ENCODE peak calls at places on chromosome 19, in five cellular contexts. Q is tibial nerve, H is transverse colon, J is lower lobe of right lung, G is BE2C. R is an unnamed sample.

GRCh38 chr19:15303105-15303780 is 29.1 kb downstream of the BRD4 start:
- DNase-seq in Q (no peak), G (no peak), H (no peak), J (no peak), R (no peak)

GRCh38 chr19:17404621-17405249 is 695 bp downstream of the BST2 start:
- DNase-seq in J (no peak), H (no peak), G (no peak), Q (no peak), R (no peak)

GRCh38 chr19:46202426-46202825 is 27.1 kb upstream of the IGFL1 start:
- DNase-seq in J (no peak), H (no peak), Q (no peak), G (no peak), R (no peak)

GRCh38 chr19:15672580-15673175 is at the start of gene CYP4F12:
- DNase-seq in Q (peak; percentile 80), J (peak; percentile 79), G (peak; percentile 27), H (peak; percentile 96), R (peak; percentile 92)

GRCh38 chr19:35330475-35330874 is 1.5 kb downstream of the CD22 start:
- DNase-seq in Q (no peak), G (no peak), H (peak; percentile 26), J (no peak), R (no peak)

GRCh38 chr19:45202637-45203036 is 24.1 kb downstream of the BLOC1S3 start:
- DNase-seq in H (no peak), Q (no peak), G (no peak), J (no peak), R (no peak)

GRCh38 chr19:54333586-54334298 is 5.2 kb downstream of the LILRA4 start:
- DNase-seq in G (no peak), J (no peak), H (no peak), Q (no peak), R (no peak)

GRCh38 chr19:29400917-29401711 is 124.7 kb upstream of the VSTM2B start:
- DNase-seq in H (no peak), J (no peak), G (no peak), Q (no peak), R (peak; percentile 35)

GRCh38 chr19:8641908-8642547 is 11.6 kb downstream of the NFILZ start:
- DNase-seq in J (no peak), H (no peak), Q (no peak), G (no peak), R (no peak)

GRCh38 chr19:15249912-15250634 is 17.8 kb upstream of the EPHX3 start:
- DNase-seq in J (no peak), G (no peak), Q (no peak), H (no peak), R (peak; percentile 82)

GRCh38 chr19:9945319-9945966 is 9.1 kb upstream of the OLFM2 start:
- DNase-seq in Q (peak; percentile 78), J (peak; percentile 52), G (peak; percentile 24), H (peak; percentile 73), R (peak; percentile 96)

GRCh38 chr19:10004617-10005016 is 5.7 kb downstream of the COL5A3 start:
- DNase-seq in G (no peak), J (no peak), Q (no peak), H (no peak), R (no peak)

GRCh38 chr19:47615714-47616113 is 6.8 kb downstream of the BICRA start:
- DNase-seq in Q (no peak), G (no peak), H (no peak), J (no peak), R (no peak)
- H3K4me1 ChIP-seq in Q (no peaks in the 10 kb centered on the region), G (no peaks in the 10 kb centered on the region), H (peaks cover 27% of the 10 kb centered on the region), J (peaks cover 47% of the 10 kb centered on the region), R (peaks cover 7% of the 10 kb centered on the region)

GRCh38 chr19:38900220-38900629 is 456 bp downstream of the NFKBIB start:
- DNase-seq in H (no peak), Q (no peak), J (no peak), G (no peak), R (no peak)
- H3K4me1 ChIP-seq in H (peaks cover 15% of the 10 kb centered on the region), Q (no peaks in the 10 kb centered on the region), J (peaks cover 26% of the 10 kb centered on the region), G (peaks cover 4% of the 10 kb centered on the region), R (peaks cover 3% of the 10 kb centered on the region)

GRCh38 chr19:1182727-1183126 is 8.7 kb upstream of the SBNO2 start:
- DNase-seq in Q (no peak), G (no peak), J (no peak), H (no peak), R (no peak)
- H3K4me1 ChIP-seq in Q (no peaks in the 10 kb centered on the region), G (no peaks in the 10 kb centered on the region), J (peaks cover 30% of the 10 kb centered on the region), H (peaks cover 20% of the 10 kb centered on the region), R (no peaks in the 10 kb centered on the region)

DNA sequence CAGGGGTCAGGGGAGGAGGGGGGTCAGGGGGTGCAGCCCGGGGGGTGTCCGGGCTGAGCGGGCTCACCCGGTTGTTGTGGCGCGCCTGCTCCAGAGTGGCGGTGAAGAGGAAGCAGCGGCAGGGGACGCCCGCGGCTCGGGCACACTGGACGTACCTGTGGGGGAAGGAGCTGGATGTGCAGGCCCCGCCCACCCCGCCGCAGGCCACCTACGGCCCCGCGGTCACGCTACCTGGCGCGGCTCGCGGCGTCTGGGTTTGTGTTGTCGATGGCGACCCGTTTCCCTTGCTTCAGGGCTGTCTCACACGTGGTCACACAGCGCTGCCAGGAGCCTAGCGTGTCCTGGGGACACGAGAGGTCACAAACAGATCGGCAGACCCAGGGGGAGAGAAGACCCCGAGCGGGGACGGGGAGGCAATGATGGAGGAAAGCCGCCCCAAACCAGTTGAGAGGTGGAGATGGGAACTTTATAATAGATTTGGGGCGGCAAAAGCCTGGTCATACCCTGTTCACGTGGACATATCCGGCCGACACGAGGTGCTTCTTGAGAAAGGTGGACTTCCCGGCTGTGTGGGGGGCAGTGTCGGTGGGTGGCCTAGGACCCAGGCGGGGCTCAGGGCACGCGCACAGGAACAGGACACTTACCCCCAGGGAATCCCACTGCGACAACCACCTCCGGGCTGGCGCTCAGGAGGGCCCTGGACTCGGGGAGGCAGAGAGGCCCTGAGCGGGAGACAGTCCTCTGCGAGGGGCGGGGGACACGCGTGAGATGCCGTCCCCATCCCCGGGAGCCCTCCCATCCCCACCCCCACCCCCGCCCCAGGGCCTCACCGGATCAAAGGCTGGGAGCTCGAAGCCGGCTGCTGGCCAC is 5.6 kb downstream of the PNKP start:
- DNase-seq in J (peak; percentile 51), Q (no peak), H (no peak), G (no peak), R (peak; percentile 14)
- H3K4me1 ChIP-seq in J (peaks cover 21% of the 10 kb centered on the region), Q (no peaks in the 10 kb centered on the region), H (peaks cover 31% of the 10 kb centered on the region), G (peaks cover 25% of the 10 kb centered on the region), R (peaks cover 2% of the 10 kb centered on the region)

GRCh38 chr19:41327076-41327475 is 17.1 kb downstream of the CCDC97 start:
- DNase-seq in J (no peak), Q (no peak), G (no peak), H (no peak), R (no peak)

GRCh38 chr19:41325640-41325946 is 15.6 kb downstream of the CCDC97 start:
- DNase-seq in H (no peak), Q (no peak), J (no peak), G (no peak), R (no peak)

GRCh38 chr19:41327499-41328156 is 17.7 kb downstream of the CCDC97 start:
- DNase-seq in H (peak; percentile 88), Q (no peak), J (peak; percentile 95), G (peak; percentile 53), R (peak; percentile 92)

GRCh38 chr19:41324921-41325639 is 15.1 kb downstream of the CCDC97 start:
- DNase-seq in H (peak; percentile 57), G (peak; percentile 72), J (peak; percentile 79), Q (no peak), R (peak; percentile 84)

DNA sequence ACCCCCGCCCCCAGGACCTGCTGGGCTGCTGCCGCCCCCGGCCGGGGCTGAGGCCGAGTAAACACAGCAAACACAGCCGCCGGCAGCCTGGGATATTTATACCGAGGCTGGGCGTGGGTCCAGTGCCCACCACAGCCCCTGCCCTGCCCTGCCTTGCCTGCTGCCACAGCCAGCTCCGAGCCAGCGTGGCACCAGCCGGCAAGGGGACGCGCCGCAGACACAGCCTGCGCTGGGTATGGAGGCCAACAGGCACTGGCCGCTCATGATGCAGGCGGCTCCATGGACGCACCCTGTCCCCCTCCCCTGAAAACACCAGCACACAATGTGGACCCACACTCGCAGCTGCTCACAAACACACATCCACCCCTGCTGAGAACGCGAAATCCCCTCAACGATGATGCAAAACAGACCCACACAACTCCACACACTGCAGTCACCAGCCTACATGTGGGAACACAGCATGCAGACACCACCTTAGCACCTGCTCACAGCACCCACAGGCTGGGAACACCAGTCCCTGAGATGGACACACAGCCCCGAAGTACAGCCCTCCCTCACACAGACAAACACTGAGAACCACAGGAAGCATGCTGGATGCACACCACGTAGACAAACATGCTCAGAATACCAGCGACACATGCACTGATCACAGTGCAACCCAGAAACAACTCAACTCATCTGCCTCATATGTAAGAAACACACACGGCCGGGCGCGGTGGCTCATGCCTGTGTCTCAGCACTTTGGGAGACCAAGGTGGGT is 16.2 kb downstream of the CCDC97 start:
- DNase-seq in Q (no peak), J (no peak), G (peak; percentile 40), H (peak; percentile 39), R (peak; percentile 83)
- H3K4me1 ChIP-seq in Q (no peaks in the 10 kb centered on the region), J (peaks cover 85% of the 10 kb centered on the region), G (peaks cover 64% of the 10 kb centered on the region), H (peaks cover 56% of the 10 kb centered on the region), R (peaks cover 12% of the 10 kb centered on the region)

GRCh38 chr19:18815673-18816072 is 16.1 kb upstream of the UPF1 start:
- DNase-seq in G (no peak), Q (no peak), J (no peak), H (no peak), R (no peak)
- H3K4me1 ChIP-seq in G (no peaks in the 10 kb centered on the region), Q (no peaks in the 10 kb centered on the region), J (no peaks in the 10 kb centered on the region), H (no peaks in the 10 kb centered on the region), R (no peaks in the 10 kb centered on the region)

DNA sequence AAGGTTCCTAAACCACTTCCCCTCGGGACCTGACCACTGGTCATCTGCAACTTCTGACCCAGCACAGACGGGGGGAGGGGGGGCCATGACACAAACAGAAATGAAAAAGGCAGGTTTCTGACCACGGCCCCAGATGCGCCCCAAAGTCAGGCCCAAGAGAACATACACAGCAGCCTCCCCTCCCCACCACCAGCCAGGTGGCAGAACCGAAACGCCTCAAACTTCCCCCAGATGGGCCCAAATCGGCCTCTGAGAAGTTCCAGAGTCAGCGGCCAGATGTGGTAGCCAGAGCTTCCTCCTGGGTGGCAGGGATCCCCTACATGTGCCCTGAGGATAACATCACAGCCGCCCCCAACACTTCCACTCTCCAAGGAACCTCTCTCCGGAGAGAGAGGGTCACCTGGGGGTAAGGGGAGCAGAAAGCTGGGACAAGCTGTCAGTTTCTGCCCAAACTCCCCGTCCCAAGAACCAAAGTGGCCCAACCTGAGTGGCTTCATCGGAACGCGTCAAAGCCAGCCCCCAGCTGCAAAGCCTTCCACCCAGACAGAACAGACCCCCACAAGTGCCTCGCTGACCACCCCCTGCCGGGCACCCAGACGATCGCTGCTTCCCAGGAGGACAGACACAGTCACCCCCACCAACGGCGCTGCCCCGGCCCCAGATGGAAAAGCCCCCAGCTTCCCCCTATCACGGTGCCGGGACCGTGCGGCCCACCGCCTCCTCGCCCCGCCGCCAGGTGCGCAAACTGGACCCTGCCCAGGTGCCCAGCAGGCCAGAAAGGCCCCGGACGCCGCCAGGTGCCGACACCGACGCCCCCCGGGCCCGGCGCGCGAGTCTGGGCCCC is 800 bp downstream of the ELL start:
- DNase-seq in G (peak; percentile 41), Q (no peak), H (peak; percentile 78), J (no peak), R (peak; percentile 82)
- H3K4me1 ChIP-seq in G (no peaks in the 10 kb centered on the region), Q (no peaks in the 10 kb centered on the region), H (peaks cover 31% of the 10 kb centered on the region), J (peaks cover 38% of the 10 kb centered on the region), R (peaks cover 7% of the 10 kb centered on the region)

R was measured in right cardiac atrium.